ENCODE peak calls at places on chromosomes 12 and 14, in four cellular contexts. One of them, this sample, is unnamed.

GRCh38 chr12:132111641-132112304 is 32.3 kb downstream of the DDX51 start:
- ATAC-seq in naive thymus-derived CD8-positive, alpha-beta T cell: no peak
- ATAC-seq in activated CD8-positive, alpha-beta memory T cell treated with anti-CD3 and anti-CD28 coated beads, Interleukin-2, amount 10 ng/mL, durations not matched to agents 7 days and 5 days: no peak
- ATAC-seq in stimulated activated naive CD8-positive, alpha-beta T cell treated with anti-CD3 and anti-CD28 coated beads, Interleukin-15, amount 100 ng/mL, for 72 hours: no peak
- ATAC-seq in this sample: no peak

GRCh38 chr12:74922117-74922516 is 287.5 kb downstream of the KCNC2 start:
- ATAC-seq in naive thymus-derived CD8-positive, alpha-beta T cell: no peak
- ATAC-seq in activated CD8-positive, alpha-beta memory T cell treated with anti-CD3 and anti-CD28 coated beads, Interleukin-2, amount 10 ng/mL, durations not matched to agents 7 days and 5 days: no peak
- ATAC-seq in stimulated activated naive CD8-positive, alpha-beta T cell treated with anti-CD3 and anti-CD28 coated beads, Interleukin-15, amount 100 ng/mL, for 72 hours: no peak
- ATAC-seq in this sample: peak

GRCh38 chr12:84982888-84983287 is 53.2 kb downstream of the TSPAN19 start:
- ATAC-seq in naive thymus-derived CD8-positive, alpha-beta T cell: no peak
- ATAC-seq in activated CD8-positive, alpha-beta memory T cell treated with anti-CD3 and anti-CD28 coated beads, Interleukin-2, amount 10 ng/mL, durations not matched to agents 7 days and 5 days: no peak
- ATAC-seq in stimulated activated naive CD8-positive, alpha-beta T cell treated with anti-CD3 and anti-CD28 coated beads, Interleukin-15, amount 100 ng/mL, for 72 hours: no peak
- ATAC-seq in this sample: no peak

GRCh38 chr14:96198430-96199133 is 6.1 kb upstream of the BDKRB2 start:
- ATAC-seq in naive thymus-derived CD8-positive, alpha-beta T cell: peak
- ATAC-seq in activated CD8-positive, alpha-beta memory T cell treated with anti-CD3 and anti-CD28 coated beads, Interleukin-2, amount 10 ng/mL, durations not matched to agents 7 days and 5 days: no peak
- ATAC-seq in stimulated activated naive CD8-positive, alpha-beta T cell treated with anti-CD3 and anti-CD28 coated beads, Interleukin-15, amount 100 ng/mL, for 72 hours: peak
- ATAC-seq in this sample: no peak

GRCh38 chr14:74946659-74947281 is 8.6 kb downstream of the PGF start:
- ATAC-seq in naive thymus-derived CD8-positive, alpha-beta T cell: no peak
- ATAC-seq in activated CD8-positive, alpha-beta memory T cell treated with anti-CD3 and anti-CD28 coated beads, Interleukin-2, amount 10 ng/mL, durations not matched to agents 7 days and 5 days: no peak
- ATAC-seq in stimulated activated naive CD8-positive, alpha-beta T cell treated with anti-CD3 and anti-CD28 coated beads, Interleukin-15, amount 100 ng/mL, for 72 hours: no peak
- ATAC-seq in this sample: peak

GRCh38 chr12:12214201-12214600 is 52.6 kb downstream of the LRP6 start:
- ATAC-seq in naive thymus-derived CD8-positive, alpha-beta T cell: no peak
- ATAC-seq in activated CD8-positive, alpha-beta memory T cell treated with anti-CD3 and anti-CD28 coated beads, Interleukin-2, amount 10 ng/mL, durations not matched to agents 7 days and 5 days: no peak
- ATAC-seq in stimulated activated naive CD8-positive, alpha-beta T cell treated with anti-CD3 and anti-CD28 coated beads, Interleukin-15, amount 100 ng/mL, for 72 hours: no peak
- ATAC-seq in this sample: no peak

GRCh38 chr14:79721399-79722084 is 489.8 kb downstream of the DIO2 start:
- ATAC-seq in naive thymus-derived CD8-positive, alpha-beta T cell: no peak
- ATAC-seq in activated CD8-positive, alpha-beta memory T cell treated with anti-CD3 and anti-CD28 coated beads, Interleukin-2, amount 10 ng/mL, durations not matched to agents 7 days and 5 days: no peak
- ATAC-seq in stimulated activated naive CD8-positive, alpha-beta T cell treated with anti-CD3 and anti-CD28 coated beads, Interleukin-15, amount 100 ng/mL, for 72 hours: no peak
- ATAC-seq in this sample: no peak

GRCh38 chr12:56247923-56248322 is 10.3 kb downstream of the ANKRD52 start:
- ATAC-seq in naive thymus-derived CD8-positive, alpha-beta T cell: no peak
- ATAC-seq in activated CD8-positive, alpha-beta memory T cell treated with anti-CD3 and anti-CD28 coated beads, Interleukin-2, amount 10 ng/mL, durations not matched to agents 7 days and 5 days: no peak
- ATAC-seq in stimulated activated naive CD8-positive, alpha-beta T cell treated with anti-CD3 and anti-CD28 coated beads, Interleukin-15, amount 100 ng/mL, for 72 hours: peak
- ATAC-seq in this sample: no peak

GRCh38 chr14:60867503-60868172 is 113.2 kb downstream of the TRMT5 start:
- ATAC-seq in naive thymus-derived CD8-positive, alpha-beta T cell: no peak
- ATAC-seq in activated CD8-positive, alpha-beta memory T cell treated with anti-CD3 and anti-CD28 coated beads, Interleukin-2, amount 10 ng/mL, durations not matched to agents 7 days and 5 days: peak
- ATAC-seq in stimulated activated naive CD8-positive, alpha-beta T cell treated with anti-CD3 and anti-CD28 coated beads, Interleukin-15, amount 100 ng/mL, for 72 hours: peak
- ATAC-seq in this sample: no peak

GRCh38 chr12:126926023-126926600 is 1340.9 kb upstream of the TMEM132C start:
- ATAC-seq in naive thymus-derived CD8-positive, alpha-beta T cell: no peak
- ATAC-seq in activated CD8-positive, alpha-beta memory T cell treated with anti-CD3 and anti-CD28 coated beads, Interleukin-2, amount 10 ng/mL, durations not matched to agents 7 days and 5 days: no peak
- ATAC-seq in stimulated activated naive CD8-positive, alpha-beta T cell treated with anti-CD3 and anti-CD28 coated beads, Interleukin-15, amount 100 ng/mL, for 72 hours: no peak
- ATAC-seq in this sample: no peak

GRCh38 chr12:88450130-88450529 is 130.1 kb downstream of the KITLG start:
- ATAC-seq in naive thymus-derived CD8-positive, alpha-beta T cell: no peak
- ATAC-seq in activated CD8-positive, alpha-beta memory T cell treated with anti-CD3 and anti-CD28 coated beads, Interleukin-2, amount 10 ng/mL, durations not matched to agents 7 days and 5 days: no peak
- ATAC-seq in stimulated activated naive CD8-positive, alpha-beta T cell treated with anti-CD3 and anti-CD28 coated beads, Interleukin-15, amount 100 ng/mL, for 72 hours: no peak
- ATAC-seq in this sample: no peak

GRCh38 chr12:27462151-27462694 is 15.7 kb downstream of the SMCO2 start:
- ATAC-seq in naive thymus-derived CD8-positive, alpha-beta T cell: no peak
- ATAC-seq in activated CD8-positive, alpha-beta memory T cell treated with anti-CD3 and anti-CD28 coated beads, Interleukin-2, amount 10 ng/mL, durations not matched to agents 7 days and 5 days: no peak
- ATAC-seq in stimulated activated naive CD8-positive, alpha-beta T cell treated with anti-CD3 and anti-CD28 coated beads, Interleukin-15, amount 100 ng/mL, for 72 hours: peak
- ATAC-seq in this sample: no peak

GRCh38 chr12:53078425-53079225 is 565 bp downstream of the SPRYD3 start:
- ATAC-seq in naive thymus-derived CD8-positive, alpha-beta T cell: peak
- ATAC-seq in activated CD8-positive, alpha-beta memory T cell treated with anti-CD3 and anti-CD28 coated beads, Interleukin-2, amount 10 ng/mL, durations not matched to agents 7 days and 5 days: peak
- ATAC-seq in stimulated activated naive CD8-positive, alpha-beta T cell treated with anti-CD3 and anti-CD28 coated beads, Interleukin-15, amount 100 ng/mL, for 72 hours: peak
- ATAC-seq in this sample: no peak

GRCh38 chr12:47303207-47303606 is 223.4 kb upstream of the AMIGO2 start:
- ATAC-seq in naive thymus-derived CD8-positive, alpha-beta T cell: no peak
- ATAC-seq in activated CD8-positive, alpha-beta memory T cell treated with anti-CD3 and anti-CD28 coated beads, Interleukin-2, amount 10 ng/mL, durations not matched to agents 7 days and 5 days: no peak
- ATAC-seq in stimulated activated naive CD8-positive, alpha-beta T cell treated with anti-CD3 and anti-CD28 coated beads, Interleukin-15, amount 100 ng/mL, for 72 hours: no peak
- ATAC-seq in this sample: no peak

GRCh38 chr12:110281549-110282342 is 699 bp downstream of the ATP2A2 start:
- ATAC-seq in naive thymus-derived CD8-positive, alpha-beta T cell: peak
- ATAC-seq in activated CD8-positive, alpha-beta memory T cell treated with anti-CD3 and anti-CD28 coated beads, Interleukin-2, amount 10 ng/mL, durations not matched to agents 7 days and 5 days: peak
- ATAC-seq in stimulated activated naive CD8-positive, alpha-beta T cell treated with anti-CD3 and anti-CD28 coated beads, Interleukin-15, amount 100 ng/mL, for 72 hours: peak
- ATAC-seq in this sample: peak